ENCODE peak calls at places on chromosomes 5 and 9, in five cellular contexts. One of them, this sample, is unnamed.

GRCh38 chr9:93976973-93977372 is 21.8 kb upstream of the BARX1 start:
- DNase-seq in HepG2: no peak
- DNase-seq in SK-N-SH: no peak
- DNase-seq in GM12878: no peak
- DNase-seq in HCT116: no peak
- DNase-seq in this sample: no peak

GRCh38 chr5:82417776-82418607 is 139.8 kb upstream of the RPS23 start:
- DNase-seq in HepG2: no peak
- DNase-seq in SK-N-SH: no peak
- DNase-seq in HCT116: no peak
- DNase-seq in GM12878: no peak
- DNase-seq in this sample: no peak

GRCh38 chr5:112329429-112330090 is 89.5 kb downstream of the EPB41L4A start:
- DNase-seq in GM12878: peak
- DNase-seq in SK-N-SH: peak
- DNase-seq in HepG2: no peak
- DNase-seq in HCT116: no peak
- DNase-seq in this sample: no peak

GRCh38 chr5:37772255-37772654 is 67.6 kb downstream of the GDNF start:
- DNase-seq in HepG2: no peak
- DNase-seq in SK-N-SH: no peak
- DNase-seq in GM12878: no peak
- DNase-seq in HCT116: no peak
- DNase-seq in this sample: no peak

GRCh38 chr5:133455681-133456080 is 156.7 kb downstream of the FSTL4 start:
- DNase-seq in SK-N-SH: no peak
- DNase-seq in GM12878: no peak
- DNase-seq in HCT116: no peak
- DNase-seq in HepG2: no peak
- DNase-seq in this sample: peak

GRCh38 chr9:29644514-29644913 is 2071.2 kb upstream of the C9orf72 start:
- DNase-seq in HCT116: no peak
- DNase-seq in GM12878: no peak
- DNase-seq in SK-N-SH: no peak
- DNase-seq in HepG2: no peak
- DNase-seq in this sample: no peak

GRCh38 chr5:178421699-178422399 is 168.3 kb downstream of the COL23A1 start:
- DNase-seq in SK-N-SH: peak
- DNase-seq in GM12878: no peak
- DNase-seq in HepG2: no peak
- DNase-seq in HCT116: no peak
- DNase-seq in this sample: no peak

GRCh38 chr9:90891656-90892055 is 90.0 kb downstream of the SYK start:
- DNase-seq in SK-N-SH: no peak
- DNase-seq in HCT116: no peak
- DNase-seq in GM12878: no peak
- DNase-seq in HepG2: no peak
- DNase-seq in this sample: no peak

GRCh38 chr9:124768778-124769350 is 2.2 kb downstream of the NR6A1 start:
- DNase-seq in HCT116: no peak
- DNase-seq in SK-N-SH: no peak
- DNase-seq in GM12878: no peak
- DNase-seq in HepG2: no peak
- DNase-seq in this sample: no peak

GRCh38 chr9:134253596-134254205 is 72.6 kb upstream of the RXRA start:
- DNase-seq in HepG2: no peak
- DNase-seq in GM12878: no peak
- DNase-seq in SK-N-SH: no peak
- DNase-seq in HCT116: no peak
- DNase-seq in this sample: no peak

GRCh38 chr5:135195267-135195603 is 161.2 kb upstream of the PITX1 start:
- DNase-seq in SK-N-SH: no peak
- DNase-seq in GM12878: no peak
- DNase-seq in HepG2: no peak
- DNase-seq in HCT116: no peak
- DNase-seq in this sample: no peak

GRCh38 chr9:21754741-21755140 is 47.7 kb upstream of the MTAP start:
- DNase-seq in GM12878: no peak
- DNase-seq in HepG2: no peak
- DNase-seq in HCT116: no peak
- DNase-seq in SK-N-SH: no peak
- DNase-seq in this sample: no peak

GRCh38 chr5:67901816-67902496 is 313.6 kb upstream of the PIK3R1 start:
- DNase-seq in HepG2: no peak
- DNase-seq in HCT116: no peak
- DNase-seq in GM12878: no peak
- DNase-seq in SK-N-SH: no peak
- DNase-seq in this sample: no peak
- TF ChIP-seq JUND in HepG2: no peak
- TF ChIP-seq JUND in HCT116: no peak
- TF ChIP-seq JUND in GM12878: no peak
- TF ChIP-seq JUND in SK-N-SH: no peak
- TF ChIP-seq JUND in this sample: no peak

GRCh38 chr9:123081824-123082223 is 48.4 kb downstream of the GPR21 start:
- DNase-seq in GM12878: peak
- DNase-seq in HCT116: peak
- DNase-seq in SK-N-SH: peak
- DNase-seq in HepG2: peak
- DNase-seq in this sample: no peak
- TF ChIP-seq JUND in GM12878: no peak
- TF ChIP-seq JUND in HCT116: no peak
- TF ChIP-seq JUND in SK-N-SH: no peak
- TF ChIP-seq JUND in HepG2: no peak
- TF ChIP-seq JUND in this sample: no peak

GRCh38 chr5:126098330-126099017 is 324.7 kb upstream of the GRAMD2B start:
- DNase-seq in SK-N-SH: peak
- DNase-seq in HepG2: no peak
- DNase-seq in HCT116: no peak
- DNase-seq in GM12878: no peak
- DNase-seq in this sample: no peak
- TF ChIP-seq JUND in SK-N-SH: no peak
- TF ChIP-seq JUND in HepG2: no peak
- TF ChIP-seq JUND in HCT116: no peak
- TF ChIP-seq JUND in GM12878: no peak
- TF ChIP-seq JUND in this sample: no peak

GRCh38 chr9:106962615-106963363 is 99.8 kb downstream of the ZNF462 start:
- DNase-seq in HCT116: no peak
- DNase-seq in HepG2: no peak
- DNase-seq in SK-N-SH: no peak
- DNase-seq in GM12878: no peak
- DNase-seq in this sample: no peak
- TF ChIP-seq JUND in HCT116: no peak
- TF ChIP-seq JUND in HepG2: no peak
- TF ChIP-seq JUND in SK-N-SH: no peak
- TF ChIP-seq JUND in GM12878: no peak
- TF ChIP-seq JUND in this sample: no peak

GRCh38 chr9:114386886-114387677 is 700 bp downstream of the AKNA start:
- DNase-seq in SK-N-SH: no peak
- DNase-seq in GM12878: no peak
- DNase-seq in HCT116: no peak
- DNase-seq in HepG2: no peak
- DNase-seq in this sample: no peak
- TF ChIP-seq JUND in SK-N-SH: no peak
- TF ChIP-seq JUND in GM12878: no peak
- TF ChIP-seq JUND in HCT116: no peak
- TF ChIP-seq JUND in HepG2: no peak
- TF ChIP-seq JUND in this sample: no peak

GRCh38 chr5:157049605-157050004 is 9.3 kb downstream of the HAVCR1 start:
- DNase-seq in HepG2: peak
- DNase-seq in GM12878: no peak
- DNase-seq in SK-N-SH: no peak
- DNase-seq in HCT116: peak
- DNase-seq in this sample: no peak
- TF ChIP-seq JUND in HepG2: no peak
- TF ChIP-seq JUND in GM12878: no peak
- TF ChIP-seq JUND in SK-N-SH: no peak
- TF ChIP-seq JUND in HCT116: no peak
- TF ChIP-seq JUND in this sample: no peak

GRCh38 chr5:167389537-167389936 is 901.9 kb upstream of the WWC1 start:
- DNase-seq in HepG2: no peak
- DNase-seq in SK-N-SH: no peak
- DNase-seq in HCT116: no peak
- DNase-seq in GM12878: no peak
- DNase-seq in this sample: no peak
- TF ChIP-seq JUND in HepG2: no peak
- TF ChIP-seq JUND in SK-N-SH: no peak
- TF ChIP-seq JUND in HCT116: no peak
- TF ChIP-seq JUND in GM12878: no peak
- TF ChIP-seq JUND in this sample: no peak